ENCODE peak calls at places on chromosomes 5 and 9, in four cellular contexts. One of them, this sample, is unnamed.

GRCh38 chr5:140240987-140241706 is 61.8 kb downstream of the PFDN1 start:
- DNase-seq in H1: no peak
- DNase-seq in HepG2: peak
- DNase-seq in K562: peak
- DNase-seq in this sample: peak

GRCh38 chr9:121508415-121508814 is 8.8 kb upstream of the GGTA1 start:
- DNase-seq in K562: no peak
- DNase-seq in HepG2: no peak
- DNase-seq in H1: no peak
- DNase-seq in this sample: no peak

GRCh38 chr5:172766287-172767104 is 4.5 kb downstream of the DUSP1 start:
- DNase-seq in H1: no peak
- DNase-seq in K562: no peak
- DNase-seq in HepG2: peak
- DNase-seq in this sample: no peak

GRCh38 chr5:124997186-124997893 is 250.9 kb upstream of the ZNF608 start:
- DNase-seq in HepG2: no peak
- DNase-seq in K562: no peak
- DNase-seq in H1: no peak
- DNase-seq in this sample: no peak

GRCh38 chr5:67363195-67363594 is 166.6 kb upstream of the CD180 start:
- DNase-seq in H1: no peak
- DNase-seq in K562: no peak
- DNase-seq in HepG2: no peak
- DNase-seq in this sample: no peak

GRCh38 chr5:96626956-96627355 is 35.2 kb upstream of the CAST start:
- DNase-seq in H1: no peak
- DNase-seq in K562: no peak
- DNase-seq in HepG2: peak
- DNase-seq in this sample: no peak

GRCh38 chr5:76788362-76788761 is 30.5 kb upstream of the F2RL1 start:
- DNase-seq in K562: no peak
- DNase-seq in HepG2: peak
- DNase-seq in H1: no peak
- DNase-seq in this sample: no peak

GRCh38 chr5:179553875-179554274 is 3.5 kb downstream of the RUFY1 start:
- DNase-seq in HepG2: peak
- DNase-seq in H1: no peak
- DNase-seq in K562: no peak
- DNase-seq in this sample: no peak

GRCh38 chr5:107955321-107955720 is 284.6 kb upstream of the EFNA5 start:
- DNase-seq in K562: no peak
- DNase-seq in HepG2: no peak
- DNase-seq in H1: no peak
- DNase-seq in this sample: no peak

GRCh38 chr5:178644826-178645545 is 18.1 kb upstream of the CLK4 start:
- DNase-seq in HepG2: no peak
- DNase-seq in K562: no peak
- DNase-seq in H1: no peak
- DNase-seq in this sample: no peak

GRCh38 chr5:54455413-54456157 is at the start of gene HSPB3:
- DNase-seq in HepG2: no peak
- DNase-seq in H1: no peak
- DNase-seq in K562: no peak
- DNase-seq in this sample: no peak
- TF ChIP-seq FOSL1 in HepG2: no peak
- TF ChIP-seq FOSL1 in H1: no peak
- TF ChIP-seq FOSL1 in K562: no peak
- TF ChIP-seq FOSL1 in this sample: no peak

DNA sequence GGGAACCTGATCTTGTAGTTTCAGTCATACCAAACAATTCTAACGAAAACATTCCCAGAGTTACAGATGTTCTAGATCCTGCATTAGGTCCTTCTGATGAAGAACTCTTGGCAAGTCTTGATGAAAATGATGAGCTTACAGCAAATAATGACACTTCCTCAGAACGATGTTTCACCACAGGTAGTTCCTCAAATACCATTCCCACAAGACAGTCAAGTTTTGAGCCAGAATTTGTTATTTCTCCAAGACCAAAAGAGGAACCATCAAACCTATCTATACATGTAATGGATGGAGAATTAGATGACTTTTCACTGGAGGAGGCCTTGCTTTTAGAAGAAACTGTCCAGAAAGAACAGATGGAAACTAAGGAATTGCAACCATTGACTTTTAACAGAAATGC is 21.0 kb downstream of the RMI1 start:
- DNase-seq in H1: no peak
- DNase-seq in K562: no peak
- DNase-seq in HepG2: no peak
- DNase-seq in this sample: no peak
- TF ChIP-seq FOSL1 in H1: no peak
- TF ChIP-seq FOSL1 in K562: no peak
- TF ChIP-seq FOSL1 in HepG2: no peak
- TF ChIP-seq FOSL1 in this sample: no peak

GRCh38 chr9:95615246-95615645 is 98.5 kb upstream of the PTCH1 start:
- DNase-seq in H1: no peak
- DNase-seq in HepG2: no peak
- DNase-seq in K562: no peak
- DNase-seq in this sample: no peak
- TF ChIP-seq FOSL1 in H1: no peak
- TF ChIP-seq FOSL1 in HepG2: no peak
- TF ChIP-seq FOSL1 in K562: no peak
- TF ChIP-seq FOSL1 in this sample: no peak

GRCh38 chr5:54902817-54903473 is 82.4 kb downstream of the ESM1 start:
- DNase-seq in H1: no peak
- DNase-seq in K562: no peak
- DNase-seq in HepG2: no peak
- DNase-seq in this sample: no peak
- TF ChIP-seq FOSL1 in H1: no peak
- TF ChIP-seq FOSL1 in K562: no peak
- TF ChIP-seq FOSL1 in HepG2: no peak
- TF ChIP-seq FOSL1 in this sample: no peak

DNA sequence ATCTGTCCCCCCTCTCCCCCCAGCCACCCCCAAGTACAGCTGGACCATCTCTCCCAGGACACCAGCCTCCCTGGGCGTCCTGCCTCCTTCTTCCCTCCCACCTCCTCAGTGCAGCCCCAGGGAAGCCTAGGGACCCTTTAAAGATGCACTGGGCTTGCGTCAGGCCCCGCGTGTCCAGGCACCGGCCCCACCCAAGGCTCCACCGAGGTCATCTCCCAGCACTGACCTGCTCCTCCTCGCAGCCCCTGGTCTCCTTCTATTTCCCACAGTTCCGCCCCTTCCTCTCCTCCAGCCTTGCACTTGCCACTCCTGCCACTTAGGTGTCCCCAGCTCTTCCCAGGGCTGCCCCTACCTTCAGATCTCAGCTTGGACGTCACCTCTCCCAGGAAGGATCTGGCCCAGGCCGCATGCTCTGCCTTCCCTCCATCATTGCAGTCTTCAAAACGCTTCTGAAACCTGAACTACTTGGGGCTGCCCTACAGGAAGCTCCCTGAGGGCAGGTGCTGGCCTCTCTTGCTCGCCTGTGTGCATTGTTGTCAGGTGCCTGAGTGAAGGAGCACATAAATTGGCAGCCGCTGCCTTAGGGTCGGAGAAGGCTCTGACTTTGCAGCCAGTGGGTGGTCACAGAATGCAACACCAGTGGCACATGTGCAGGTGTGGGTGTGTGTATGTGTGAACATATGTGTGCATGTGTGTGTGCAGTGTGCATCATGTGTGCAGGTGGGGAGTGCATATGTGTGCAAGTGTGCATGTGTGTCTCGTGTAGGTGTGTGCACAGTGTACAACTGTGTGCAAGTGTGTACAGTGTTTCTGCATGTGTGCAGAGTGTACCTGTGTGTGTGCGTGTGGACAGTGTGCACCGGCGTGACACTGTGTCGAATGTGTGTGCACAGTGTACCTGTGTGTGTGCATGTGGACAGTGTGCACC is 152.9 kb downstream of the C9orf50 start:
- DNase-seq in HepG2: no peak
- DNase-seq in H1: no peak
- DNase-seq in K562: no peak
- DNase-seq in this sample: no peak
- TF ChIP-seq FOSL1 in HepG2: no peak
- TF ChIP-seq FOSL1 in H1: no peak
- TF ChIP-seq FOSL1 in K562: no peak
- TF ChIP-seq FOSL1 in this sample: no peak

DNA sequence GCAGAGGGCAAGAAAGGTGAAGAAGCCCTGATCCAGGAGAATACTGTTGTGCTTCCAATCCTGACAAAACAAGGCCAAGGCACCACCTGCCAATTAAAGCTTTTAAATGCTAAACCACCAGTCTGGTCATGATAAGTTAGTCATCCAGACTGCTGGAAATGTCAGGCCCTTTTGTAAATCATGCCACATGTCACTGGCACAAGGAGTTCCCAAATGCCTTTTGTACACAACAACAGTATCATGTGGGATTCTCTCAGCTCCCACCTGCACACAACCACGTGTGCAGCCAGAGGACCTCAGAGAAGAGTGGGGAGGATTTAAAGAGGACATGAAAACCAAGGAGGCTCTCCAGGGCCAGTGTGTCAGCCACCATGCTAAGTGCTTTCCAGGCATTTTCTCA is 99.3 kb downstream of the CDK5RAP2 start:
- DNase-seq in HepG2: no peak
- DNase-seq in K562: no peak
- DNase-seq in H1: no peak
- DNase-seq in this sample: no peak
- TF ChIP-seq FOSL1 in HepG2: no peak
- TF ChIP-seq FOSL1 in K562: no peak
- TF ChIP-seq FOSL1 in H1: no peak
- TF ChIP-seq FOSL1 in this sample: no peak

DNA sequence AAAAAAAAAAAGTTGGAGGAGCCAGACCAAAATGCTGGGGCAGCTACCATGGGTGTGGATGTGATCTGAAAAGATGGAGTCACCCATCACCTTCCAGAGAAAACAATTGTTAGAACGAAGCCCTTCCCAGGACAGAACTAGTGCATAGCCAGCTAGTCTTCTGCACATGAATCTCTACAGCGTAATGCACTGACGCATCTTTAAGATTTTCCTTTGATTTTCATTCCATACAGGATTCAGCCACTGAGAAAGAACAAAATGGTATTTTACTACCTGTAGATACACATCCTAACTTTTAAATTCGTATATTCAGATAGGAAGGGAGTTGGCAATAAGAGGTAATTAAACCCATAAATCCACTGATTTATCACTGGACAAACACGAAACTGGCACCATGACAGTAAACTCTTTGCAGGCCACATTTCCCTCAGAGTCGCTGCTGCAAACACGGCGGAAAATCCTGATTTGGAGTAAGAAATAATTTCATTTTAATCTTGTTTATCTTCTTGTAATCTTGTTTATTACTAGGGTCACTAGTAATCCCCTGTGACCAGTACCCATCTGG is 206.6 kb downstream of the SPOCK1 start:
- DNase-seq in H1: no peak
- DNase-seq in HepG2: no peak
- DNase-seq in K562: no peak
- DNase-seq in this sample: no peak
- TF ChIP-seq FOSL1 in H1: no peak
- TF ChIP-seq FOSL1 in HepG2: no peak
- TF ChIP-seq FOSL1 in K562: no peak
- TF ChIP-seq FOSL1 in this sample: no peak

DNA sequence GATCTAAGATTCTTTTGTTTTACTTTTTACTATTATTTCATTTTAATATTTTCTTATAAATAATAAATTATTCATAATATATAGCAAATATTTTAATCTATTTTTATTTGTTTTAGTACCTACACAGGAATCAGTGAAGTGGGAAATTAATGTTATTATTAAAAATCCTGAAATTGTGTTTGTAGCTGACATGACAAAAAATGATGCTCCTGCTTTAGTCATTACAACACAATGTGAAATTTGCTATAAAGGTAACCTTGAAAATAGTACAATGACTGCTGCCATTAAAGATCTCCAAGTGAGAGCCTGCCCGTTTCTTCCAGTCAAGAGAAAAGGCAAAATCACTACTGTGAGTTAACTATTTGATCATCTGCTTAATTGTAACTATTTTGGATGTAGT is 138.7 kb downstream of the VPS13A start:
- DNase-seq in K562: no peak
- DNase-seq in HepG2: no peak
- DNase-seq in H1: no peak
- DNase-seq in this sample: no peak
- TF ChIP-seq FOSL1 in K562: no peak
- TF ChIP-seq FOSL1 in HepG2: no peak
- TF ChIP-seq FOSL1 in H1: no peak
- TF ChIP-seq FOSL1 in this sample: no peak

DNA sequence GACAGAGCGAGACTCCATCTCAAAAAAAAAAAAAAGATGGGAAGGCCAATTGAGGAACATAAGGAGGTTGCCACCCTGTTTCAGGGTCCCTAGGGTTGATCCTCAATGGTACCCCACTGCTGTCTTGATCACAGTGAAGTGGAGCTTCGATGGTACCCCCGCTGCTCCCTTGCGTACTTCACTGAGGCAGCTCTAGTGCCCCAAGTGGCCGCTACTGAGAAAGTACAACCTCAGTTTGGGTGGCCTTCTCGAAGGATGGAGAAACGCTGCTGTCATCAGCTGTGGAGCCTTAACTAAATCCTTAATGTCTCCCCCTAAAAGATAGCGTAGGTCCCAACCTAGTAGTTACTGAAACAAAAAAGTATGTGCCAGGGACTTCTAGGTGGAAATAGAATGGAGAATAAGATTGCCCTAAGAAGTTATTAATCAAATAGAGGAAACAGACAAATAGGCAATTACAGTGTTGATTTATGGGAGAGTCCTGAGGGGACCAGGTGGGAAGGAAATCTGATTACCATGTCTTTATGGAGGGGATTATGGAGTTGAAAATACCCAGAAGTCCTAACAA is 6.3 kb downstream of the TESK1 start:
- DNase-seq in H1: no peak
- DNase-seq in HepG2: peak
- DNase-seq in K562: peak
- DNase-seq in this sample: peak
- TF ChIP-seq FOSL1 in H1: no peak
- TF ChIP-seq FOSL1 in HepG2: no peak
- TF ChIP-seq FOSL1 in K562: no peak
- TF ChIP-seq FOSL1 in this sample: no peak